ENCODE peak calls at places on chromosome 7, in four cellular contexts. F is stomach, U is suprapubic skin, M is SK-N-SH. N is an unnamed sample. For H3K4me1, the result is how much of the 10 kb centered on the place peaks cover.

GRCh38 chr7:36280840-36281812 is 108.5 kb upstream of the ANLN start:
- DNase-seq in F (peak), U (peak), M (peak), N (peak)

GRCh38 chr7:3910041-3910440 is 609.0 kb downstream of the SDK1 start:
- DNase-seq in F (no peak), U (no peak), M (no peak), N (no peak)

GRCh38 chr7:110835209-110835608 is 255.7 kb upstream of the LRRN3 start:
- DNase-seq in F (no peak), U (no peak), M (peak), N (peak)

GRCh38 chr7:20602306-20602705 is 13.2 kb upstream of the ABCB5 start:
- DNase-seq in F (no peak), U (no peak), M (no peak), N (no peak)

GRCh38 chr7:112160130-112160770 is 45.9 kb downstream of the DOCK4 start:
- DNase-seq in F (no peak), U (no peak), M (peak), N (no peak)

GRCh38 chr7:85023066-85023687 is 163.7 kb downstream of the SEMA3D start:
- DNase-seq in F (no peak), U (no peak), M (no peak), N (peak)

GRCh38 chr7:69906309-69906995 is 308.2 kb downstream of the AUTS2 start:
- DNase-seq in F (no peak), U (no peak), M (no peak), N (no peak)

GRCh38 chr7:157402911-157403534 is 66.2 kb downstream of the DNAJB6 start:
- DNase-seq in F (no peak), U (no peak), M (no peak), N (no peak)

GRCh38 chr7:30879139-30880089 is 32.2 kb upstream of the AQP1 start:
- DNase-seq in F (no peak), U (no peak), M (no peak), N (no peak)

GRCh38 chr7:104914427-104914826 is 99.6 kb upstream of the KMT2E start:
- DNase-seq in F (no peak), U (no peak), M (no peak), N (no peak)

GRCh38 chr7:66296001-66296521 is 90.9 kb downstream of the TPST1 start:
- DNase-seq in F (no peak), U (no peak), M (no peak), N (no peak)

GRCh38 chr7:3493499-3493898 is 192.4 kb downstream of the SDK1 start:
- DNase-seq in F (no peak), U (no peak), M (no peak), N (no peak)

GRCh38 chr7:108376206-108376605 is 80.0 kb downstream of the NRCAM start:
- DNase-seq in F (no peak), U (no peak), M (no peak), N (no peak)

GRCh38 chr7:100793806-100794660 is 33.3 kb downstream of the EPHB4 start:
- DNase-seq in F (no peak), U (no peak), M (no peak), N (no peak)

GRCh38 chr7:156015237-156016020 is 203.2 kb upstream of the SHH start:
- DNase-seq in F (peak), U (no peak), M (no peak), N (no peak)

GRCh38 chr7:105020926-105021325 is 6.9 kb downstream of the KMT2E start:
- DNase-seq in F (no peak), U (no peak), M (no peak), N (no peak)

GRCh38 chr7:91140286-91140685 is 123.9 kb upstream of the FZD1 start:
- DNase-seq in F (no peak), U (no peak), M (no peak), N (no peak)

GRCh38 chr7:32163141-32163806 is 93.1 kb upstream of the PDE1C start:
- DNase-seq in F (no peak), U (no peak), M (peak), N (no peak)

GRCh38 chr7:14191686-14192098 is 202.2 kb upstream of the ETV1 start:
- DNase-seq in F (no peak), U (no peak), M (no peak), N (no peak)

GRCh38 chr7:127594490-127594889 is 954 bp downstream of the FSCN3 start:
- DNase-seq in F (no peak), U (no peak), M (no peak), N (no peak)

GRCh38 chr7:151890355-151891004 is 13.6 kb upstream of the PRKAG2 start:
- DNase-seq in F (no peak), U (no peak), M (no peak), N (no peak)

GRCh38 chr7:151888079-151888673 is 11.3 kb upstream of the PRKAG2 start:
- DNase-seq in F (no peak), U (no peak), M (no peak), N (no peak)

GRCh38 chr7:151891182-151891581 is 14.3 kb upstream of the PRKAG2 start:
- DNase-seq in F (peak), U (no peak), M (peak), N (no peak)

GRCh38 chr7:151888716-151889115 is 11.8 kb upstream of the PRKAG2 start:
- DNase-seq in F (no peak), U (no peak), M (no peak), N (no peak)

GRCh38 chr7:151889406-151890354 is 12.8 kb upstream of the PRKAG2 start:
- DNase-seq in F (no peak), U (no peak), M (no peak), N (no peak)
- TF ChIP-seq POLR2AphosphoS5 in F (no peak), U (no peak), M (no peak), N (no peak)

GRCh38 chr7:27142562-27143021 is 889 bp downstream of the HOXA5 start:
- DNase-seq in F (no peak), U (peak), M (no peak), N (no peak)
- H3K4me3 ChIP-seq in F (peak), U (peak), M (no peak), N (peak)

GRCh38 chr7:1925973-1926907 is 256.2 kb downstream of the ELFN1 start:
- DNase-seq in F (no peak), U (no peak), M (no peak), N (no peak)
- H3K4me1 ChIP-seq in F (under half), U (under half), M (under half), N (under half)

GRCh38 chr7:17319164-17320101 is 21.0 kb downstream of the AHR start:
- DNase-seq in F (no peak), U (no peak), M (no peak), N (no peak)
- TF ChIP-seq POLR2AphosphoS5 in F (no peak), U (no peak), M (no peak), N (no peak)

GRCh38 chr7:130191791-130192190 is 13.4 kb downstream of the TMEM209 start:
- DNase-seq in F (no peak), U (no peak), M (no peak), N (no peak)
- H3K4me3 ChIP-seq in F (no peak), U (no peak), M (no peak), N (no peak)

GRCh38 chr7:44754802-44755697 is 6.4 kb downstream of the ZMIZ2 start:
- DNase-seq in F (no peak), U (no peak), M (no peak), N (no peak)
- H3K4me1 ChIP-seq in F (under half), U (half or more), M (under half), N (under half)